ENCODE peak calls at places on chromosomes 3 and 15, in ten cellular contexts. J is cardiac muscle cell, Q is spleen, M is IMR-90, H is thoracic aorta, T is trophoblast cell, C is prostate gland, I is Peyer's patch, D is SK-N-SH, K is psoas muscle. N is an unnamed sample. For H3K4me1 and H3K27me3, the result is how much of the 10 kb centered on the place peaks cover.

GRCh38 chr3:160200328-160200727 is 24.9 kb upstream of the C3orf80 start:
- DNase-seq in M (no peak), D (no peak), C (no peak), T (no peak), Q (no peak), H (no peak), K (no peak), I (no peak), J (no peak), N (no peak)

GRCh38 chr15:95872366-95872771 is 458.1 kb upstream of the NR2F2 start:
- DNase-seq in K (no peak), J (no peak), I (no peak), T (peak), D (no peak), Q (no peak), M (peak), C (no peak), H (no peak), N (no peak)

GRCh38 chr3:12926660-12927059 is 85.3 kb upstream of the RPL32 start:
- DNase-seq in K (no peak), C (no peak), J (peak), T (no peak), Q (no peak), I (no peak), D (no peak), H (no peak), M (no peak), N (no peak)

GRCh38 chr3:50610992-50611463 is 546 bp downstream of the CISH start:
- DNase-seq in M (no peak), K (no peak), I (no peak), T (no peak), J (no peak), H (no peak), D (peak), Q (peak), C (no peak), N (no peak)

GRCh38 chr3:41431386-41431785 is 232.1 kb downstream of the CTNNB1 start:
- DNase-seq in J (no peak), K (no peak), C (no peak), T (no peak), M (no peak), D (no peak), I (no peak), H (no peak), Q (no peak), N (no peak)

GRCh38 chr15:70166506-70167087 is 68.9 kb upstream of the TLE3 start:
- DNase-seq in J (no peak), Q (peak), M (no peak), C (no peak), I (no peak), H (no peak), K (no peak), D (no peak), T (no peak), N (no peak)

GRCh38 chr15:34031987-34032760 is 6.8 kb downstream of the AVEN start:
- DNase-seq in I (no peak), D (no peak), H (no peak), K (no peak), T (no peak), Q (no peak), M (no peak), C (no peak), J (no peak), N (no peak)

GRCh38 chr3:195551381-195551978 is 8.4 kb upstream of the PPP1R2 start:
- DNase-seq in D (no peak), T (no peak), K (no peak), Q (peak), M (no peak), I (no peak), J (no peak), H (no peak), C (no peak), N (no peak)

GRCh38 chr3:88033806-88034205 is 25.0 kb downstream of the CGGBP1 start:
- DNase-seq in J (no peak), M (no peak), D (no peak), I (no peak), C (no peak), T (no peak), Q (no peak), K (no peak), H (no peak), N (no peak)

GRCh38 chr3:88036221-88036620 is 22.6 kb downstream of the CGGBP1 start:
- DNase-seq in H (no peak), I (no peak), Q (no peak), J (no peak), T (no peak), D (no peak), C (no peak), M (no peak), K (no peak), N (no peak)

GRCh38 chr3:88034463-88034862 is 24.3 kb downstream of the CGGBP1 start:
- DNase-seq in T (no peak), C (no peak), J (no peak), I (no peak), Q (no peak), H (no peak), M (no peak), K (no peak), D (no peak), N (no peak)

GRCh38 chr3:88033088-88033487 is 25.7 kb downstream of the CGGBP1 start:
- DNase-seq in M (no peak), H (no peak), Q (no peak), J (no peak), C (no peak), D (no peak), T (no peak), I (no peak), K (no peak), N (no peak)

DNA sequence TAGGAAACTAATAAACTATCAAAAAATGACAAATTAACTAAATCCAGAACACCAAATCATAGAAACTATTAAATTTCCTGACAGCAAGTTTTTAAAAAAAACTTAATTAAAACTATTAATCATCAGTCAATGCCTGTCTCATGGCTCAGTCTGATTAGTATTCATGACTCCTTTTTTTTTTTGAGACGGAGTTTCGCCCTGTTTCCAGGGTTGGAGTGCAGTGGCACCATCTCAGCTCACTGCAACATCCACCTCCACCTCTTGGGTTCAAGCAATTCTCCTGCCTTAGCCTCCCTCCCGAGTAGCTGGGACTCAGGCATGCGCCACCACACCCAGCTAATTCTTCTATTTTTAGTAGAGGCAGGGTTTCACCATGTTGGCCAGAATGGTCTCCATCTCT is 23.9 kb downstream of the CGGBP1 start:
- DNase-seq in D (no peak), I (no peak), J (no peak), K (no peak), Q (no peak), M (no peak), C (no peak), T (no peak), H (no peak), N (no peak)
- H3K4me1 ChIP-seq in D (under half), I (under half), J (under half), K (under half), Q (under half), M (under half), C (under half), T (under half), H (under half), N (under half)

GRCh38 chr15:77819841-77820728 is 187.4 kb upstream of the LINGO1 start:
- DNase-seq in H (no peak), T (no peak), M (no peak), I (no peak), Q (no peak), C (no peak), K (no peak), J (peak), D (peak), N (no peak)
- H3K27me3 ChIP-seq in H (under half), T (under half), M (half or more), I (under half), Q (under half), C (under half), K (half or more), J (half or more), D (under half), N (under half)

DNA sequence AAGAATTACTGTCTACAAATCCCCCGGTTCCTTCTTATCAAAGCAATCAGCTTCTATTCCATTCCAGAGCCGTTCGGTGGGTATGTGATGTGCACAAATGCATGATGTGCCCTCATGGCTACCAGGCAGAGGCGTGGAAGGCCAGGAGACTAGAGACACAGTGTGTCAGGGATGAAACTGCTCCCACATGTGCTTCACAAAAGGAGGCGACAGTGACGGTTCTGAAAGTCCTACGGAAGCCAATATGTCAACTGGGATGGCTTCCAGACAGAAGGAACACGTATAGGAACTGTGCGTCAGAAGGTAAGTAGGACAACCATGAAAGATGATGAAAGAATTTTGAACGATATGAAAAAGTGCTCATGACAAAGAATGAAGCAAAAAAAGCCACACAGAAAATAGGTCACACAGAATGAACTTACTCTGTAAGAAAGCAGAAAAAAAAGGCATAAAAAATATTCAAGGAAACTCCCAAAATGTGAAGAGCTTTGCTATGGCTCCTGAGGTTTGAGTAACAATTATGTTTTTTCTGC is 34.1 kb downstream of the GLB1 start:
- DNase-seq in C (no peak), D (no peak), H (no peak), M (no peak), T (no peak), K (no peak), J (no peak), I (no peak), Q (no peak), N (no peak)
- H3K4me1 ChIP-seq in C (under half), D (under half), H (under half), M (under half), T (under half), K (under half), J (under half), I (under half), Q (under half), N (under half)

GRCh38 chr15:92409521-92409920 is 15.8 kb downstream of the ST8SIA2 start:
- DNase-seq in M (no peak), J (no peak), D (peak), H (no peak), T (no peak), C (no peak), K (no peak), I (no peak), Q (no peak), N (no peak)
- H3K27me3 ChIP-seq in M (under half), J (under half), D (under half), H (under half), T (under half), C (under half), K (under half), I (under half), Q (under half), N (under half)

GRCh38 chr15:73981761-73982222 is 10.3 kb downstream of the STOML1 start:
- DNase-seq in I (no peak), K (no peak), Q (no peak), T (no peak), H (no peak), C (no peak), M (no peak), D (no peak), J (no peak), N (no peak)
- H3K4me1 ChIP-seq in I (under half), K (under half), Q (under half), T (under half), H (under half), C (under half), M (under half), D (under half), J (under half), N (under half)

N was measured in body of pancreas.